ENCODE peak calls at places on chromosomes 12 and 14, in eight cellular contexts. One of them, this sample, is unnamed.
A peak's percentile ranks its signal among the peaks of the same experiment; 100 is the strongest.

GRCh38 chr12:116672842-116673516 is 64.9 kb downstream of the SPRING1 start:
- DNase-seq in fibroblast of mammary gland: no peak
- DNase-seq in kidney epithelial cell: no peak
- DNase-seq in cardiac muscle cell: no peak
- DNase-seq in HL-60: no peak
- DNase-seq in BJ: no peak
- DNase-seq in colonic mucosa: no peak
- DNase-seq in tibial nerve: no peak
- DNase-seq in this sample: no peak

GRCh38 chr12:122860854-122861585 is 25.8 kb downstream of the HIP1R start:
- DNase-seq in HL-60: no peak
- DNase-seq in colonic mucosa: no peak
- DNase-seq in tibial nerve: peak; percentile 13
- DNase-seq in kidney epithelial cell: no peak
- DNase-seq in BJ: no peak
- DNase-seq in cardiac muscle cell: no peak
- DNase-seq in fibroblast of mammary gland: no peak
- DNase-seq in this sample: no peak

GRCh38 chr14:55383039-55383438 is 28.6 kb downstream of the ATG14 start:
- DNase-seq in colonic mucosa: no peak
- DNase-seq in cardiac muscle cell: peak; percentile 7
- DNase-seq in kidney epithelial cell: no peak
- DNase-seq in BJ: no peak
- DNase-seq in tibial nerve: no peak
- DNase-seq in fibroblast of mammary gland: peak; percentile 37
- DNase-seq in HL-60: no peak
- DNase-seq in this sample: no peak

GRCh38 chr12:6612247-6612646 is 5.1 kb upstream of the CHD4 start:
- DNase-seq in BJ: no peak
- DNase-seq in HL-60: no peak
- DNase-seq in cardiac muscle cell: no peak
- DNase-seq in kidney epithelial cell: no peak
- DNase-seq in fibroblast of mammary gland: no peak
- DNase-seq in tibial nerve: no peak
- DNase-seq in colonic mucosa: peak; percentile 36
- DNase-seq in this sample: no peak

GRCh38 chr14:69643430-69644200 is 32.2 kb downstream of the SUSD6 start:
- DNase-seq in cardiac muscle cell: no peak
- DNase-seq in kidney epithelial cell: peak; percentile 87
- DNase-seq in fibroblast of mammary gland: peak; percentile 66
- DNase-seq in colonic mucosa: peak; percentile 87
- DNase-seq in tibial nerve: no peak
- DNase-seq in BJ: no peak
- DNase-seq in HL-60: no peak
- DNase-seq in this sample: no peak

GRCh38 chr14:38255408-38255672 is 553 bp downstream of the CLEC14A start:
- DNase-seq in kidney epithelial cell: no peak
- DNase-seq in colonic mucosa: peak; percentile 18
- DNase-seq in tibial nerve: no peak
- DNase-seq in fibroblast of mammary gland: no peak
- DNase-seq in cardiac muscle cell: no peak
- DNase-seq in HL-60: no peak
- DNase-seq in BJ: no peak
- DNase-seq in this sample: no peak

GRCh38 chr12:122137229-122137628 is 36.8 kb downstream of the IL31 start:
- DNase-seq in colonic mucosa: no peak
- DNase-seq in BJ: no peak
- DNase-seq in fibroblast of mammary gland: no peak
- DNase-seq in kidney epithelial cell: no peak
- DNase-seq in cardiac muscle cell: peak; percentile 38
- DNase-seq in HL-60: no peak
- DNase-seq in tibial nerve: no peak
- DNase-seq in this sample: no peak

GRCh38 chr12:27516625-27517024 is 7.4 kb upstream of the PPFIBP1 start:
- DNase-seq in fibroblast of mammary gland: no peak
- DNase-seq in kidney epithelial cell: no peak
- DNase-seq in HL-60: no peak
- DNase-seq in colonic mucosa: no peak
- DNase-seq in tibial nerve: no peak
- DNase-seq in BJ: no peak
- DNase-seq in cardiac muscle cell: no peak
- DNase-seq in this sample: no peak

GRCh38 chr12:119148049-119148448 is 30.7 kb upstream of the HSPB8 start:
- DNase-seq in cardiac muscle cell: no peak
- DNase-seq in HL-60: no peak
- DNase-seq in BJ: no peak
- DNase-seq in tibial nerve: no peak
- DNase-seq in kidney epithelial cell: no peak
- DNase-seq in colonic mucosa: no peak
- DNase-seq in fibroblast of mammary gland: no peak
- DNase-seq in this sample: no peak

GRCh38 chr12:113689047-113689610 is 217.5 kb upstream of the LHX5 start:
- DNase-seq in colonic mucosa: no peak
- DNase-seq in cardiac muscle cell: no peak
- DNase-seq in BJ: no peak
- DNase-seq in fibroblast of mammary gland: no peak
- DNase-seq in tibial nerve: no peak
- DNase-seq in kidney epithelial cell: no peak
- DNase-seq in HL-60: no peak
- DNase-seq in this sample: no peak

GRCh38 chr14:101460521-101460920 is 100.8 kb upstream of the DIO3 start:
- DNase-seq in colonic mucosa: no peak
- DNase-seq in kidney epithelial cell: no peak
- DNase-seq in tibial nerve: no peak
- DNase-seq in fibroblast of mammary gland: no peak
- DNase-seq in HL-60: no peak
- DNase-seq in cardiac muscle cell: no peak
- DNase-seq in BJ: no peak
- DNase-seq in this sample: no peak

GRCh38 chr14:65156568-65157366 is 54.5 kb upstream of the MAX start:
- DNase-seq in kidney epithelial cell: no peak
- DNase-seq in cardiac muscle cell: no peak
- DNase-seq in tibial nerve: no peak
- DNase-seq in BJ: peak; percentile 58
- DNase-seq in colonic mucosa: no peak
- DNase-seq in HL-60: peak; percentile 55
- DNase-seq in fibroblast of mammary gland: peak; percentile 96
- DNase-seq in this sample: peak; percentile 92

GRCh38 chr12:38222011-38222410 is 94.6 kb upstream of the ALG10B start:
- DNase-seq in tibial nerve: no peak
- DNase-seq in colonic mucosa: no peak
- DNase-seq in BJ: no peak
- DNase-seq in HL-60: no peak
- DNase-seq in fibroblast of mammary gland: no peak
- DNase-seq in cardiac muscle cell: no peak
- DNase-seq in kidney epithelial cell: no peak
- DNase-seq in this sample: no peak

GRCh38 chr14:55975281-55975905 is 142.8 kb upstream of the PELI2 start:
- DNase-seq in colonic mucosa: no peak
- DNase-seq in fibroblast of mammary gland: no peak
- DNase-seq in kidney epithelial cell: peak; percentile 61
- DNase-seq in BJ: no peak
- DNase-seq in HL-60: no peak
- DNase-seq in tibial nerve: no peak
- DNase-seq in cardiac muscle cell: no peak
- DNase-seq in this sample: no peak

GRCh38 chr12:100468126-100468525 is 5.5 kb upstream of the NR1H4 start:
- DNase-seq in tibial nerve: no peak
- DNase-seq in cardiac muscle cell: no peak
- DNase-seq in HL-60: no peak
- DNase-seq in kidney epithelial cell: no peak
- DNase-seq in colonic mucosa: no peak
- DNase-seq in fibroblast of mammary gland: no peak
- DNase-seq in BJ: no peak
- DNase-seq in this sample: no peak

GRCh38 chr12:97075583-97076268 is 168.7 kb downstream of the NEDD1 start:
- DNase-seq in fibroblast of mammary gland: no peak
- DNase-seq in kidney epithelial cell: peak; percentile 65
- DNase-seq in tibial nerve: no peak
- DNase-seq in colonic mucosa: no peak
- DNase-seq in HL-60: no peak
- DNase-seq in cardiac muscle cell: no peak
- DNase-seq in BJ: no peak
- DNase-seq in this sample: no peak

GRCh38 chr14:23173039-23173438 is 10.4 kb downstream of the SLC7A8 start:
- DNase-seq in BJ: no peak
- DNase-seq in tibial nerve: no peak
- DNase-seq in HL-60: peak; percentile 63
- DNase-seq in cardiac muscle cell: no peak
- DNase-seq in colonic mucosa: no peak
- DNase-seq in kidney epithelial cell: no peak
- DNase-seq in fibroblast of mammary gland: no peak
- DNase-seq in this sample: no peak

GRCh38 chr12:56897844-56898341 is 36.3 kb downstream of the SDR9C7 start:
- DNase-seq in cardiac muscle cell: no peak
- DNase-seq in tibial nerve: no peak
- DNase-seq in kidney epithelial cell: no peak
- DNase-seq in fibroblast of mammary gland: peak; percentile 33
- DNase-seq in BJ: no peak
- DNase-seq in HL-60: no peak
- DNase-seq in colonic mucosa: no peak
- DNase-seq in this sample: peak; percentile 2

DNA sequence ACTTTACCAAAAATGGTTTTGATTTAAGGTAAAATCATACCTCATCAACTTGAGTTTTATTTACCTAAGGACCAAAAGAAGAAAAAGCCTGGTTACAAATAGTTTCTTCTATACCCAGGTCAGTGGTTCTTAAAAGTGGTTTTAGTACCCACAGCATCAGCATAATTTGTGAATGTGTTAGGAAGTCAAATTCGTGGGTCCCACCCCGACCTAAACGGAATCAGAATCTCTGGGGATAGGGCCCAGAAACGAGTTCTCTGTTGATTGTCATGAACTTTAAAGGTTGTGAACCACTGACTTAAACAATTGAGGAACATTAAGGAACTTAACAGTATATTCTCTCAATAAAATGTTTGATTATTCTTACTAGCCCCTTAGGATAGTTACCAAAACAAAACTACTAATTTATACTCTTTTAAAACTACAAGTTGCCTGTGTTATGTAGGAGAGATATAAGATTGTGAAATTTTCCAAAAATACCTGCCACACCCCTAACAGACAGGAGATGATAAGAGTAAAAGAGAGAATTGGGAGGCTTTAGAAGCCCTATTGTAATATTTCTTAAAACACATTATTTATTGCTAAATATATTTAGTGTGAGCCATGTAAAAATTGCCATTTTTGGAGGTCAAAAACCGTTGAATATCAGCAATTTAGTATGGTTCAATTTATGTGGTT is 669 bp upstream of the SLC25A21 start:
- DNase-seq in kidney epithelial cell: no peak
- DNase-seq in colonic mucosa: no peak
- DNase-seq in HL-60: no peak
- DNase-seq in tibial nerve: no peak
- DNase-seq in cardiac muscle cell: no peak
- DNase-seq in fibroblast of mammary gland: no peak
- DNase-seq in BJ: no peak
- DNase-seq in this sample: no peak
- H3K4me3 ChIP-seq in kidney epithelial cell: peak overlapping the region; percentile 61
- H3K4me3 ChIP-seq in colonic mucosa: peak overlapping the region; percentile 53
- H3K4me3 ChIP-seq in HL-60: no peak overlapping the region
- H3K4me3 ChIP-seq in tibial nerve: peak overlapping the region; percentile 80
- H3K4me3 ChIP-seq in cardiac muscle cell: peak overlapping the region; percentile 55
- H3K4me3 ChIP-seq in fibroblast of mammary gland: peak overlapping the region; percentile 83
- H3K4me3 ChIP-seq in BJ: peak overlapping the region; percentile 88
- H3K4me3 ChIP-seq in this sample: peak overlapping the region; percentile 92

GRCh38 chr14:81323621-81324400 is 76.3 kb downstream of the STON2 start:
- DNase-seq in kidney epithelial cell: peak; percentile 60
- DNase-seq in HL-60: no peak
- DNase-seq in tibial nerve: no peak
- DNase-seq in fibroblast of mammary gland: no peak
- DNase-seq in colonic mucosa: peak; percentile 81
- DNase-seq in cardiac muscle cell: peak; percentile 57
- DNase-seq in BJ: no peak
- DNase-seq in this sample: no peak
- H3K4me3 ChIP-seq in kidney epithelial cell: peak overlapping the region; percentile 51
- H3K4me3 ChIP-seq in HL-60: no peak overlapping the region
- H3K4me3 ChIP-seq in tibial nerve: peak overlapping the region; percentile 3
- H3K4me3 ChIP-seq in fibroblast of mammary gland: no peak overlapping the region
- H3K4me3 ChIP-seq in colonic mucosa: peak overlapping the region; percentile 29
- H3K4me3 ChIP-seq in cardiac muscle cell: peak overlapping the region; percentile 15
- H3K4me3 ChIP-seq in BJ: no peak overlapping the region
- H3K4me3 ChIP-seq in this sample: no peak overlapping the region

DNA sequence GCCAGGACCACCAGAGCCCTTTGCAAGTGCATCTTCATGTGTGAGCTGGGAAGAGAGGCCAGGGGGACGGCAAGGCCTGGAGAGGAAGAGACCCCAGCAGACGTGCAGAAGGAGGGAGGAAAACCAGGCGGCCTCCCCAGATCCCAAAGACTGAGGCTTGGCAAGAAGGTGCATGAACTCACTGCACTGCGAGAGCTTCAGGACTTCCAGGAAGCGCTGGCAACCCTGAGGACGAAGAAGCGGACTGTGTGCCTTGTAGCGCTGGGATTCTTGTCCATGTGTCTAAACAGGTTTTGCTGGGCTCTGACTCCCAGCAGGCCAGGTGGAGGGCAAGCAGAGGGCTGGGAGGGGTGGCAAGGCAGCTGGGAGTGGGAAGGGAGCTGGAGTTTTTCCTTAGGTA is 939 bp downstream of the TGFB3 start:
- DNase-seq in colonic mucosa: no peak
- DNase-seq in fibroblast of mammary gland: peak; percentile 42
- DNase-seq in kidney epithelial cell: no peak
- DNase-seq in tibial nerve: no peak
- DNase-seq in HL-60: no peak
- DNase-seq in cardiac muscle cell: no peak
- DNase-seq in BJ: no peak
- DNase-seq in this sample: no peak
- H3K4me3 ChIP-seq in colonic mucosa: peak overlapping the region; percentile 83
- H3K4me3 ChIP-seq in fibroblast of mammary gland: peak overlapping the region; percentile 63
- H3K4me3 ChIP-seq in kidney epithelial cell: no peak overlapping the region
- H3K4me3 ChIP-seq in tibial nerve: no peak overlapping the region
- H3K4me3 ChIP-seq in HL-60: no peak overlapping the region
- H3K4me3 ChIP-seq in cardiac muscle cell: no peak overlapping the region
- H3K4me3 ChIP-seq in BJ: no peak overlapping the region
- H3K4me3 ChIP-seq in this sample: peak overlapping the region; percentile 60

DNA sequence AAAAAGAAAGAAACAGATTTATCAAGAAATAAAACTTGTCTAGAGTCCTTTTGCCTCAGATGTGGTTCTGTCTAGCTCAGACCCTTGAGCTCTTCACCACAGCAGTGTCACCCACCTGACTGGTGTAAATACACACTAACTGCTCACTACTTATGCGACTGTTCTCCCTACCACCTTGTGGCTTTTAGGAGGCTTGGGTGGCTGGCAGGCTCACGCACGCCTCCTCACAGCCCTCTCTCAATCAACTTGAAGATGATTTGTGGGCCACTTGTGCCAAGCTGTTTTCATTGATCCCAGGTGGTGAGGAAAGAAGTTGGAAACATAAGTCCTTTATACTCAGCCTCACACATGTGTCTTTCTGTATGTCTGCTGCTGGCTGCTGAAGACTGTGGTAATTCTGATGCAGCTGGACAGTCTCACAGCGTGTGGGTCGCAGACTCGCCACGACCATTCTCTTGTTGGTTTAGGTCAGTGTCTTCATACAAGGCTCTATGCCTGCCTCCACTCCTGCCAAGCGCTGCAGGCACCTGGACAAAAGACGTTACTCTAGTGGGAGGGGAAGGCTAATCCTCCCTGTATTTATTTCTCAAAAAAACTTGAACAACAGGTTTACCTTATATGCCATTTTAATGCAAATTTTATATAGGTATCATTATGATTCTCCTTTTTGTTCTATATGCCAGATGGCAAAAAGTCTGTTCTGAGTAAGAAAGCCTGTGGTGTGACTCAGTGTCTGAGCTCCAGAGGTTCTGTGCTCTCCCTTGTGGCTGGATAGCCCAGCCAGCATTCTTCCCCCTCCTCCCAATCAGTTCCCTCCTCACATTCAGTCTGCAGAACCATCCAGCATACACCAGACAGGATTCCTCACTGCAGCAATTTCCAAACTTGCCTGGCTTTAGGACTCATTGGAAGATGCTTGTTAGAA is 115.5 kb downstream of the DIP2B start:
- DNase-seq in cardiac muscle cell: peak; percentile 57
- DNase-seq in HL-60: no peak
- DNase-seq in colonic mucosa: no peak
- DNase-seq in BJ: peak; percentile 73
- DNase-seq in tibial nerve: no peak
- DNase-seq in kidney epithelial cell: peak; percentile 78
- DNase-seq in fibroblast of mammary gland: peak; percentile 88
- DNase-seq in this sample: peak; percentile 90
- H3K4me3 ChIP-seq in cardiac muscle cell: no peak overlapping the region
- H3K4me3 ChIP-seq in HL-60: no peak overlapping the region
- H3K4me3 ChIP-seq in colonic mucosa: no peak overlapping the region
- H3K4me3 ChIP-seq in BJ: no peak overlapping the region
- H3K4me3 ChIP-seq in tibial nerve: no peak overlapping the region
- H3K4me3 ChIP-seq in kidney epithelial cell: no peak overlapping the region
- H3K4me3 ChIP-seq in fibroblast of mammary gland: no peak overlapping the region
- H3K4me3 ChIP-seq in this sample: no peak overlapping the region